ENCODE peak calls at places on chromosomes 2 and 18, in six cellular contexts. One of them, this sample, is unnamed.

GRCh38 chr18:28208712-28209265 is 31.9 kb upstream of the CDH2 start:
- DNase-seq in mesendoderm: no peak
- DNase-seq in H1: no peak
- DNase-seq in neuronal stem cell: no peak
- DNase-seq in mesenchymal stem cell: no peak
- DNase-seq in IMR-90: no peak
- DNase-seq in this sample: no peak

GRCh38 chr2:64972856-64973255 is 16.3 kb upstream of the SLC1A4 start:
- DNase-seq in mesenchymal stem cell: peak; percentile 78
- DNase-seq in H1: no peak
- DNase-seq in IMR-90: peak; percentile 77
- DNase-seq in mesendoderm: no peak
- DNase-seq in neuronal stem cell: no peak
- DNase-seq in this sample: no peak

GRCh38 chr2:12556762-12557161 is 160.0 kb upstream of the TRIB2 start:
- DNase-seq in mesendoderm: no peak
- DNase-seq in neuronal stem cell: no peak
- DNase-seq in IMR-90: peak; percentile 84
- DNase-seq in mesenchymal stem cell: peak; percentile 89
- DNase-seq in H1: no peak
- DNase-seq in this sample: no peak

GRCh38 chr18:35030234-35030989 is 10.8 kb upstream of the MAPRE2 start:
- DNase-seq in mesenchymal stem cell: no peak
- DNase-seq in IMR-90: no peak
- DNase-seq in neuronal stem cell: no peak
- DNase-seq in H1: no peak
- DNase-seq in mesendoderm: no peak
- DNase-seq in this sample: no peak

GRCh38 chr18:22827216-22827615 is 105.9 kb upstream of the RBBP8 start:
- DNase-seq in IMR-90: peak; percentile 45
- DNase-seq in neuronal stem cell: no peak
- DNase-seq in H1: no peak
- DNase-seq in mesendoderm: no peak
- DNase-seq in mesenchymal stem cell: peak; percentile 17
- DNase-seq in this sample: no peak

GRCh38 chr2:134436706-134437105 is 182.8 kb downstream of the MGAT5 start:
- DNase-seq in H1: no peak
- DNase-seq in mesendoderm: no peak
- DNase-seq in mesenchymal stem cell: no peak
- DNase-seq in IMR-90: peak; percentile 16
- DNase-seq in neuronal stem cell: no peak
- DNase-seq in this sample: no peak

GRCh38 chr2:173149491-173149890 is 73.8 kb downstream of the MAP3K20 start:
- DNase-seq in mesendoderm: no peak
- DNase-seq in mesenchymal stem cell: peak; percentile 35
- DNase-seq in neuronal stem cell: no peak
- DNase-seq in IMR-90: no peak
- DNase-seq in H1: no peak
- DNase-seq in this sample: no peak

GRCh38 chr2:216299130-216299529 is 73.2 kb downstream of the MARCHF4 start:
- DNase-seq in H1: no peak
- DNase-seq in mesendoderm: no peak
- DNase-seq in mesenchymal stem cell: no peak
- DNase-seq in IMR-90: no peak
- DNase-seq in neuronal stem cell: no peak
- DNase-seq in this sample: no peak

GRCh38 chr2:172693037-172693436 is 42.6 kb upstream of the RAPGEF4 start:
- DNase-seq in neuronal stem cell: no peak
- DNase-seq in IMR-90: peak; percentile 99
- DNase-seq in mesenchymal stem cell: peak; percentile 98
- DNase-seq in H1: no peak
- DNase-seq in mesendoderm: no peak
- DNase-seq in this sample: no peak

GRCh38 chr18:45838302-45839070 is 13.0 kb downstream of the SIGLEC15 start:
- DNase-seq in neuronal stem cell: no peak
- DNase-seq in mesenchymal stem cell: no peak
- DNase-seq in H1: no peak
- DNase-seq in IMR-90: no peak
- DNase-seq in mesendoderm: no peak
- DNase-seq in this sample: no peak

GRCh38 chr2:238256594-238257104 is 16.8 kb upstream of the HES6 start:
- DNase-seq in IMR-90: peak; percentile 61
- DNase-seq in neuronal stem cell: peak; percentile 85
- DNase-seq in H1: peak; percentile 91
- DNase-seq in mesendoderm: peak; percentile 97
- DNase-seq in mesenchymal stem cell: peak; percentile 84
- DNase-seq in this sample: peak; percentile 97

GRCh38 chr18:57516068-57516467 is 70.4 kb downstream of the FECH start:
- DNase-seq in IMR-90: no peak
- DNase-seq in mesendoderm: no peak
- DNase-seq in H1: no peak
- DNase-seq in neuronal stem cell: no peak
- DNase-seq in mesenchymal stem cell: no peak
- DNase-seq in this sample: no peak

GRCh38 chr2:76274154-76274553 is 563.4 kb upstream of the GCFC2 start:
- DNase-seq in mesendoderm: no peak
- DNase-seq in H1: no peak
- DNase-seq in mesenchymal stem cell: no peak
- DNase-seq in IMR-90: no peak
- DNase-seq in neuronal stem cell: no peak
- DNase-seq in this sample: no peak

GRCh38 chr18:75293591-75293990 is 83.0 kb downstream of the TSHZ1 start:
- DNase-seq in neuronal stem cell: no peak
- DNase-seq in H1: no peak
- DNase-seq in mesendoderm: no peak
- DNase-seq in IMR-90: peak; percentile 26
- DNase-seq in mesenchymal stem cell: peak; percentile 67
- DNase-seq in this sample: no peak

GRCh38 chr2:68292108-68292710 is 27.5 kb downstream of the CNRIP1 start:
- DNase-seq in H1: no peak
- DNase-seq in neuronal stem cell: no peak
- DNase-seq in IMR-90: peak; percentile 37
- DNase-seq in mesendoderm: peak; percentile 42
- DNase-seq in mesenchymal stem cell: peak; percentile 40
- DNase-seq in this sample: no peak

GRCh38 chr2:231640229-231640628 is 47.6 kb downstream of the TEX44 start:
- DNase-seq in neuronal stem cell: no peak
- DNase-seq in H1: no peak
- DNase-seq in mesenchymal stem cell: peak; percentile 45
- DNase-seq in mesendoderm: no peak
- DNase-seq in IMR-90: no peak
- DNase-seq in this sample: no peak

GRCh38 chr2:42102606-42103450 is 55.0 kb downstream of the PKDCC start:
- DNase-seq in IMR-90: no peak
- DNase-seq in mesenchymal stem cell: no peak
- DNase-seq in neuronal stem cell: peak; percentile 61
- DNase-seq in H1: peak; percentile 89
- DNase-seq in mesendoderm: peak; percentile 99
- DNase-seq in this sample: peak; percentile 98

GRCh38 chr2:149989447-149990063 is 402.0 kb upstream of the MMADHC start:
- DNase-seq in IMR-90: peak; percentile 51
- DNase-seq in neuronal stem cell: no peak
- DNase-seq in mesendoderm: peak; percentile 55
- DNase-seq in H1: no peak
- DNase-seq in mesenchymal stem cell: no peak
- DNase-seq in this sample: no peak

GRCh38 chr18:5197032-5197434 is at the start of gene AKAIN1:
- DNase-seq in IMR-90: peak; percentile 18
- DNase-seq in H1: no peak
- DNase-seq in mesendoderm: peak; percentile 85
- DNase-seq in neuronal stem cell: peak; percentile 80
- DNase-seq in mesenchymal stem cell: peak; percentile 25
- DNase-seq in this sample: peak; percentile 78

GRCh38 chr18:74064510-74064909 is 83.1 kb downstream of the FBXO15 start:
- DNase-seq in IMR-90: peak; percentile 39
- DNase-seq in H1: no peak
- DNase-seq in mesenchymal stem cell: peak; percentile 10
- DNase-seq in neuronal stem cell: no peak
- DNase-seq in mesendoderm: no peak
- DNase-seq in this sample: no peak

GRCh38 chr2:219285894-219286425 is 6.8 kb downstream of the DNAJB2 start:
- DNase-seq in H1: no peak
- DNase-seq in neuronal stem cell: no peak
- DNase-seq in mesendoderm: peak; percentile 92
- DNase-seq in IMR-90: peak; percentile 57
- DNase-seq in mesenchymal stem cell: no peak
- DNase-seq in this sample: peak; percentile 88

GRCh38 chr2:54635554-54636152 is 87.8 kb upstream of the EML6 start:
- DNase-seq in neuronal stem cell: no peak
- DNase-seq in H1: no peak
- DNase-seq in mesendoderm: no peak
- DNase-seq in IMR-90: peak; percentile 46
- DNase-seq in mesenchymal stem cell: no peak
- DNase-seq in this sample: no peak

GRCh38 chr2:54632733-54633692 is 90.4 kb upstream of the EML6 start:
- DNase-seq in mesenchymal stem cell: peak; percentile 68
- DNase-seq in neuronal stem cell: no peak
- DNase-seq in H1: no peak
- DNase-seq in IMR-90: peak; percentile 83
- DNase-seq in mesendoderm: no peak
- DNase-seq in this sample: no peak

GRCh38 chr2:54634012-54634411 is 89.5 kb upstream of the EML6 start:
- DNase-seq in IMR-90: no peak
- DNase-seq in mesendoderm: no peak
- DNase-seq in mesenchymal stem cell: no peak
- DNase-seq in neuronal stem cell: no peak
- DNase-seq in H1: no peak
- DNase-seq in this sample: no peak

GRCh38 chr2:54636425-54637139 is 86.9 kb upstream of the EML6 start:
- DNase-seq in mesendoderm: no peak
- DNase-seq in neuronal stem cell: no peak
- DNase-seq in H1: no peak
- DNase-seq in mesenchymal stem cell: no peak
- DNase-seq in IMR-90: no peak
- DNase-seq in this sample: no peak

DNA sequence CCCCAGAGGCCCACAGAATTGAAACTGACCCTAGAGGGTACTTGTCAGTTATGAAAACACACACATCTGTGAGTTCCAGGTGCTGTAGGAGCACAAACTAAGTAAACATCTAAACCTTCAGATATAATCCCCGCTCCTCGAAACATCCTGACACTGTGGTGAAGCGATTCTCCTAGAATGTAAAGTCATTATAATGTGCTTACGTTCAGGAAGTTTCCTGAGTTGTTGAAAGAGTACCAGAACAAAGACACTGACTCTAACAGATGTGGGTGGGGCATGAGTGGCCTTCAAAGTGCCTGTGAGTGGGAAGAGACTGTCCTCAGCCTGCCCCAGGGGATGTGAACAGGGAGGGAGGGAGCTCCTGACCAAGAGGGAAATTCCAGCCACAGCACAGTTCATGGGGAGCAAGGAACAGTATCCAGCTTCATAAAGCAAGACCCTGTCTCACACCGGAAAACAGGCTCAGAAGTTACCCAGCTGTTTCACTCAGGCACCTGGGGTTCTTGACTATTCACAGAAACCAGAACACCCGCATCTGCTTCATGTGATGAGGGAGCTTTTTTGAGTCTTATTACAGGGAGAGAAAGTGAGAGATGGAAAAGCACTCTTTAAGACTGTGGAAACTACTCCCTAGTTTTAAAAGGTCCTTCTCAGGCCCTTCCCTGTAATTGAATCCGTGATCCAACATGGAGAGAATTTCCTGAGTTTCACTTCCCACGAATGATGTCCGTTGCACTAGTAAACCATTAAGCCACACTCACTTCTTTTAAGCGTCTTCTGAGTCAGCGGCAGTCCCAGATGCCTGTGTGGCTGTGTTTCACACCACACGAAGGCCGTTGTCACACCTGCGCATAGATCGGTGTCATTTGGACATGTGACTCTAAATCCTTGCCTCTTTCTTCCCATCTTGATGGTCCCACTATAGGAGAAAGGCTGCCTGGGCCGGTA is 88.6 kb upstream of the EML6 start:
- DNase-seq in neuronal stem cell: no peak
- DNase-seq in mesendoderm: peak; percentile 63
- DNase-seq in IMR-90: peak; percentile 84
- DNase-seq in mesenchymal stem cell: peak; percentile 88
- DNase-seq in H1: peak; percentile 21
- DNase-seq in this sample: no peak
- H2BK5ac ChIP-seq in neuronal stem cell: no peak overlapping the region
- H2BK5ac ChIP-seq in mesendoderm: no peak overlapping the region
- H2BK5ac ChIP-seq in IMR-90: peak overlapping the region; percentile 40
- H2BK5ac ChIP-seq in mesenchymal stem cell: peak overlapping the region; percentile 79
- H2BK5ac ChIP-seq in H1: no peak overlapping the region
- H2BK5ac ChIP-seq in this sample: no peak overlapping the region

GRCh38 chr2:103264058-103264457 is 502.2 kb downstream of the TMEM182 start:
- DNase-seq in neuronal stem cell: no peak
- DNase-seq in H1: no peak
- DNase-seq in mesenchymal stem cell: no peak
- DNase-seq in IMR-90: no peak
- DNase-seq in mesendoderm: no peak
- DNase-seq in this sample: no peak
- H2BK5ac ChIP-seq in neuronal stem cell: no peak overlapping the region
- H2BK5ac ChIP-seq in H1: no peak overlapping the region
- H2BK5ac ChIP-seq in mesenchymal stem cell: no peak overlapping the region
- H2BK5ac ChIP-seq in IMR-90: no peak overlapping the region
- H2BK5ac ChIP-seq in mesendoderm: no peak overlapping the region
- H2BK5ac ChIP-seq in this sample: no peak overlapping the region

DNA sequence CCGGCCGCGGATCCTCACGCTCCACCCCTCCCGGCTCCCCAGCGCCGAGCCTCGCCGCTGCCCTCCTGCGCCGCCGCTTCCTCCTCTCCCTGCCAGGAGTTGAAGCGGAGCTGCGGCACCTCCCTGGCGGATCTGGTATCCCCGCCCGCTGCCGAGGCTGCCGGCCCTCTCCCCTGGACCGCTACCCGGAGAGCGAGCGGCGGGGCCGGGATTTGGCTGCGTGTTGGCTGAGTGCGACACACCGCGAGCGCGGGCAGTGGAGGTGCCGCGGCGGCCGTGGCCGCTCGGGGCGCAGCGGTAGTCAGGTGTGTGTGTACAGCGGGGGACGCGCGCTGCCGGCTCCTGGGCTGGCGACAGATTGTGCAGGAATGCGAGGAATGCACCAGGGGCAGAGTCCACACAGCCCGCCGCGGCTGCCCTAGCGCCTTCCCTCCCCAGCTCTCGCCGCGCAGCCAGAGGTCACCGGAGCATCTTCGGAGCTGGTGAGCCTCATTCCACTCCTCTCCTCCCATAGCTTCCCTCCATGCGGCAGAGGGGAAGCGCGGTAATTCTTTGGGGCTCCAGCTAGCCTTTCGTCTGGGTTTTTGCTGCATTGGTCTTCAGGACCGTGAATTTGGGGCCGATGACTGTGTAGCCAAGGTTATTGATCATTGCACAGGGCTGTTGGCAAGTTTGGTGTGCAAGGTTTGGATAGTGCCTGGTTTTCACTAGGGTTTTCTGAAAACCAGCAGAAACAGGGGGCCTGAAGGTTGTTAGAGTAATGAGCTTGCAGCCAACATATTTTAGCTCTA is 1.3 kb downstream of the PKP4 start:
- DNase-seq in IMR-90: peak; percentile 44
- DNase-seq in H1: peak; percentile 56
- DNase-seq in neuronal stem cell: peak; percentile 83
- DNase-seq in mesendoderm: peak; percentile 97
- DNase-seq in mesenchymal stem cell: peak; percentile 73
- DNase-seq in this sample: peak; percentile 90
- H2BK5ac ChIP-seq in IMR-90: peak overlapping the region; percentile 80
- H2BK5ac ChIP-seq in H1: peak overlapping the region; percentile 86
- H2BK5ac ChIP-seq in neuronal stem cell: peak overlapping the region; percentile 99
- H2BK5ac ChIP-seq in mesendoderm: peak overlapping the region; percentile 88
- H2BK5ac ChIP-seq in mesenchymal stem cell: peak overlapping the region; percentile 85
- H2BK5ac ChIP-seq in this sample: no peak overlapping the region

GRCh38 chr2:15634846-15635490 is 43.3 kb downstream of the DDX1 start:
- DNase-seq in IMR-90: no peak
- DNase-seq in neuronal stem cell: no peak
- DNase-seq in mesenchymal stem cell: peak; percentile 14
- DNase-seq in H1: no peak
- DNase-seq in mesendoderm: peak; percentile 71
- DNase-seq in this sample: no peak
- H2BK5ac ChIP-seq in IMR-90: no peak overlapping the region
- H2BK5ac ChIP-seq in neuronal stem cell: no peak overlapping the region
- H2BK5ac ChIP-seq in mesenchymal stem cell: no peak overlapping the region
- H2BK5ac ChIP-seq in H1: no peak overlapping the region
- H2BK5ac ChIP-seq in mesendoderm: no peak overlapping the region
- H2BK5ac ChIP-seq in this sample: no peak overlapping the region

This sample was measured in H9.